ENCODE peak calls at places on chromosome 9, in four cellular contexts. G is IMR-90, R is GM12878, D is K562. M is an unnamed sample.

GRCh38 chr9:113307401-113307975 is 4.3 kb upstream of the RNF183 start:
- DNase-seq in G (no peak), R (no peak), D (no peak), M (no peak)

GRCh38 chr9:132350861-132351315 is 3.9 kb downstream of the SETX start:
- DNase-seq in G (peak; percentile 6), R (no peak), D (no peak), M (no peak)

GRCh38 chr9:110900917-110901316 is 137.4 kb downstream of the LPAR1 start:
- DNase-seq in G (peak; percentile 63), R (no peak), D (no peak), M (no peak)

GRCh38 chr9:117696141-117696540 is 8.1 kb upstream of the TLR4 start:
- DNase-seq in G (no peak), R (no peak), D (no peak), M (no peak)

GRCh38 chr9:78292716-78293497 is 4.0 kb upstream of the PSAT1 start:
- DNase-seq in G (no peak), R (no peak), D (no peak), M (no peak)

GRCh38 chr9:94783928-94784327 is 57.4 kb downstream of the AOPEP start:
- DNase-seq in G (no peak), R (no peak), D (no peak), M (no peak)

GRCh38 chr9:69326261-69326660 is 1.2 kb downstream of the ENTREP1 start:
- DNase-seq in G (no peak), R (no peak), D (no peak), M (no peak)

GRCh38 chr9:114737118-114737517 is 55.1 kb upstream of the TEX48 start:
- DNase-seq in G (no peak), R (no peak), D (no peak), M (no peak)

GRCh38 chr9:76486151-76486550 is 27.2 kb downstream of the GCNT1 start:
- DNase-seq in G (peak; percentile 16), R (no peak), D (no peak), M (no peak)

GRCh38 chr9:17793713-17794622 is 215.1 kb downstream of the SH3GL2 start:
- DNase-seq in G (no peak), R (no peak), D (no peak), M (peak; percentile 66)

GRCh38 chr9:82170079-82170662 is 181.6 kb downstream of the SPATA31D1 start:
- DNase-seq in G (no peak), R (no peak), D (no peak), M (no peak)

GRCh38 chr9:31753756-31754155 is 630.7 kb upstream of the ACO1 start:
- DNase-seq in G (no peak), R (no peak), D (no peak), M (no peak)

GRCh38 chr9:77793909-77794308 is 145.8 kb upstream of the GNA14 start:
- DNase-seq in G (peak; percentile 7), R (no peak), D (no peak), M (no peak)

GRCh38 chr9:96130970-96131369 is 171.0 kb downstream of the HSD17B3 start:
- DNase-seq in G (no peak), R (no peak), D (no peak), M (no peak)

GRCh38 chr9:82271099-82271498 is 282.5 kb downstream of the SPATA31D1 start:
- DNase-seq in G (peak; percentile 95), R (no peak), D (no peak), M (no peak)

GRCh38 chr9:36976371-36977030 is 57.6 kb downstream of the PAX5 start:
- DNase-seq in G (no peak), R (no peak), D (no peak), M (peak; percentile 20)
- TF ChIP-seq ELK1 in G (no peak), R (no peak), D (no peak), M (no peak)

DNA sequence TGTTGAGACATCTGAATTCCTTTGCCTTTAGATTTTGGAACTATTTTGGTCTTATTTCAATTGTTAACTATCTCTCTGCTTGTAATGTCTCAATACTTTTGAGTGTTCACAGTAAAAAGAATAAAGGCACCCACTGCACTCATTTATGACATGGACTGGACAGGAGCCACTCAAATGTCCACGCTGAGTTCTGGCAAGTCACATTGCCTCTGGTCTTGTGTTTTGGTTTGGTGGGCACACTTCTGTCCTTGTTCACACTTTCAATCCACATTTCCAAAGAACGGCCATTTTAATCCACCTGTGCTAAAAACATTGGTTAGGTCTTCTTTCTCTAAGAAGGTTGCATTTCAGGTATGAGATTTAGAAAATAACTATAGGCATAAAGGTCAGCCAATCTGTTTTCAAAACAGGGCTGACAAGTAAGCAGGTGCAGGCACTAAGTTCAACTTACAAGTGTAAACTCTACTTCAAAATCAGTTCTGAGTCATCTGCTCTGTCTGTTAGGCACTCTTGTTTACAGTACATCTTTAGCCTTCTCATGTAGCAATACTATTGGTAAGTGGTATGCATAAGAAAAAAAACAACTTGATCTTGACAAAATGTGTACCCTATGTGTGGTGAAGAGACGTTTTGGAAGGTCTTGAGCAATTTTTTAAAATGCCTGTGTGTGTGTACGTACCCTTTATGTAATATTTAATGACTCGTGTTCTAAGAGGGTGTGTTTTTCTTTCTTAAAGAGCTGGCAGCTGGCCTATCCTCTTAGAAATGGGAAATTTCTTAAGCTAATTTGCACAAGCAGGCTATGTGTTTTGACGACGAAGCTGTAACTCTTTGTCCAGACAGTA is 31.5 kb upstream of the ZFAND5 start:
- DNase-seq in G (peak; percentile 91), R (no peak), D (no peak), M (peak; percentile 73)
- TF ChIP-seq ELK1 in G (no peak), R (no peak), D (no peak), M (no peak)

DNA sequence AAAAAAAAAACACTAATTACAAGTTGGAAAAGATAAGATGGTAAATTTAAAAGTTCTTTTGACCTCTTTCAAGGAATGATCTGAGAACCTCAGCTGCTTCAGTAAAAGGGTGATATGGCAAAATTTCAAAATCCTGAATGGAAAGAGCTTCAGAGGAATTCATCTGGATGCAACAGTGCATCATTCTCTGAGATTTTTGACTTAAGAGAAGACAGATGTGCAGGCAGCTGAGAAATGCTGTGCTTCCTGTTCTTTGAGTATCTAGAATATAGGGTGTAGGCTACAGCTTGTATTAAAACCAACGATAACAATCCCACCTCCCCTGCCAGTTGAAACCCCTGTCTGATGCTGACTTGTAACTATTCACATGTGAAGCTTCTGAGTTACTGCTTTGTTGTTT is 6.2 kb downstream of the FRMPD1 start:
- DNase-seq in G (no peak), R (no peak), D (no peak), M (no peak)
- TF ChIP-seq ELK1 in G (no peak), R (no peak), D (no peak), M (no peak)

GRCh38 chr9:136295055-136295454 is 8.8 kb downstream of the CCDC187 start:
- DNase-seq in G (no peak), R (no peak), D (no peak), M (no peak)

GRCh38 chr9:136292591-136293448 is 11.1 kb downstream of the CCDC187 start:
- DNase-seq in G (no peak), R (no peak), D (no peak), M (no peak)

GRCh38 chr9:136292026-136292538 is 11.8 kb downstream of the CCDC187 start:
- DNase-seq in G (no peak), R (no peak), D (no peak), M (no peak)

GRCh38 chr9:136294437-136294836 is 9.5 kb downstream of the CCDC187 start:
- DNase-seq in G (no peak), R (no peak), D (no peak), M (no peak)

DNA sequence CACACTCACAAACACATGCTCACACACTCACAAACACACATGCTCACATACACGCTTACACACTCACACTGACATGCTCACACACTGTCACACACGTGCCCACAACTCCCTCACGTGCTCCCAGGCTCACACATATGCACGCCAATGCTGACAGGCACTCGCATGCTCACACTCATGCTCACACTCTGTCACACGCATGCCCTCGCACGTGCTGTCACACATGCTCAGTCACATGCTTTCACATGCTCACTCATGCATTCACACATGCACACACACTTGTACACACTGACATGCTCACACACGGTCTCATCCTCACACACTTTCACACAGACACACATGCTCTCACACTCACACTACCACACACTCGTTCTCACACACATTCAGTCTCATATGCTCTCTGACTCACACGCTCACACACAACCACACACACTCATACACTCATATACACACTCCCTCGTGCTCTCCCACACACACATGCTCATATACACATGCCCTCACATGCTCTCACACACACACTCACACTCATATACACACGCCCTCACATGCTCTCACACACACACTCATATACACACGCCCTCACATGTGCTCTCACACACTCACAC is 10.3 kb downstream of the CCDC187 start:
- DNase-seq in G (no peak), R (no peak), D (no peak), M (no peak)
- TF ChIP-seq ELK1 in G (no peak), R (no peak), D (no peak), M (no peak)

GRCh38 chr9:14170392-14170931 is 143.5 kb downstream of the NFIB start:
- DNase-seq in G (no peak), R (no peak), D (no peak), M (no peak)

GRCh38 chr9:14168381-14168780 is 145.6 kb downstream of the NFIB start:
- DNase-seq in G (no peak), R (no peak), D (no peak), M (no peak)

GRCh38 chr9:14175778-14176177 is 138.2 kb downstream of the NFIB start:
- DNase-seq in G (no peak), R (no peak), D (no peak), M (no peak)

GRCh38 chr9:14173730-14174129 is 140.2 kb downstream of the NFIB start:
- DNase-seq in G (no peak), R (no peak), D (no peak), M (no peak)

DNA sequence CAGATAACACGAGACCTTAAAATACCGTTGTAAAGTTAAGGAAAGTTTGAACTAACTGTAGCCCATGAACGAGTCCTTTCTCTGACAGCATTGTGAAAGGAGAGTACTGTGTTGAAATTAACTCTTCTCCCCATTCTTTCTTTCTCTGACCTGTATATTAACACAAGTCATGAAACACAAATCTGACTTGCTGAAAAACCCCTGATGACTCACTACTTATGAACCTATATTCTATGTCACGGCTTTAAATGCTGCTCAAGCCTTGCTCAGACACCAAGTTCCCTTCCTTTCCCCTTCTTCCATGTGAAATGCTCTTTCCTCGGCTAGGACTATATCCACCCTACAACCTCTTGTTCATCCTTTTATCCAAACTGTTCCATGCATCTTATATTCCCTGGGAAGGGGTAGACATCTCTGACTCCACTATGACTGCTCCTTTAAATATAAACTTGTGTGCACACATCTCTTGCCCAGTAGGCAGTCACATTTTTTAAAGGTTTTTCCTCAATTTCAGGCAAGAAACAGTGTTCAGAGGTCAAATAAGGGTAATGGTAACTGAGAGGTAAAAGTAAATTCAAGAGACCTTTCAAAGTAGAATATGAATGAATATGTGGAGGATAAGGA is 142.9 kb downstream of the NFIB start:
- DNase-seq in G (peak; percentile 83), R (no peak), D (no peak), M (peak; percentile 20)
- TF ChIP-seq ELK1 in G (no peak), R (no peak), D (no peak), M (no peak)

DNA sequence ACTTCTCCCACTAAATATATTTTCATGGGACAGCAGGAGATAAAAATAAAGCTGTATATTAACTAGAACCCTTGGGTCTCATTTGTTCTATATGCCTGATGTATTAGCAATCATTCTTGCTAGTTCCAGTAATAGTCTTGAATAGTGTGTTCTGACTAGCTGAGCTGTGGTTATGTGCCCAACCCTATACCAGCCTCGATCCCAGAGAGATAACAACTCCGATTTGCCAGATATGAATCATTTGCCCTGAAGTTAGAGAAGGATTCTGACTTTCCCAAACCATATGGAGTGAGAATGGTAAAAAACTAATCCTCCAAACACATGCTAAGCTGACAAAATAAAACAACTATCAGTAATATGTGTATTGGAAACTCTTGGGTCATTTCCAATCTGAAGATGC is 64.8 kb downstream of the ALDH1A1 start:
- DNase-seq in G (no peak), R (no peak), D (no peak), M (no peak)
- TF ChIP-seq ELK1 in G (no peak), R (no peak), D (no peak), M (no peak)

GRCh38 chr9:98654247-98654646 is 54.5 kb downstream of the GABBR2 start:
- DNase-seq in G (peak; percentile 77), R (no peak), D (no peak), M (no peak)
- TF ChIP-seq ELK1 in G (no peak), R (no peak), D (no peak), M (no peak)